ENCODE peak calls at places on chromosome 5, in nine cellular contexts. L, B, P, I, F, K, W, J and V are unnamed samples.

GRCh38 chr5:149932445-149933350 is 11.9 kb downstream of the PDE6A start:
- DNase-seq in K (peak), L (no peak), P (peak), J (no peak), B (no peak), I (no peak), W (no peak), F (no peak), V (no peak)

GRCh38 chr5:141651728-141652105 is 499 bp upstream of the FCHSD1 start:
- DNase-seq in P (no peak), K (no peak), I (no peak), J (no peak), W (no peak), F (no peak), L (no peak), B (no peak), V (no peak)

GRCh38 chr5:15807861-15808260 is 307.9 kb downstream of the FBXL7 start:
- DNase-seq in I (no peak), K (no peak), F (peak), W (no peak), P (no peak), J (no peak), B (no peak), L (no peak), V (no peak)

GRCh38 chr5:139426222-139426885 is 13.0 kb downstream of the DNAJC18 start:
- DNase-seq in L (no peak), I (no peak), P (no peak), B (no peak), F (no peak), K (no peak), J (no peak), W (no peak), V (no peak)

GRCh38 chr5:179121667-179122111 is 61.5 kb downstream of the ZNF354C start:
- DNase-seq in B (no peak), K (no peak), P (no peak), F (no peak), W (no peak), I (no peak), J (no peak), L (no peak), V (peak)

GRCh38 chr5:140340605-140341004 is 5.8 kb downstream of the HBEGF start:
- DNase-seq in B (no peak), L (no peak), W (no peak), K (no peak), F (no peak), P (no peak), I (no peak), J (no peak), V (no peak)

GRCh38 chr5:37370550-37370863 is 399 bp downstream of the NUP155 start:
- DNase-seq in F (no peak), B (no peak), J (no peak), K (no peak), W (no peak), L (no peak), P (no peak), I (no peak), V (no peak)

GRCh38 chr5:120516799-120517198 is 52.7 kb downstream of the PRR16 start:
- DNase-seq in K (no peak), B (no peak), L (no peak), W (no peak), P (no peak), J (no peak), I (no peak), F (no peak), V (no peak)

GRCh38 chr5:39073759-39074008 is 515 bp downstream of the RICTOR start:
- DNase-seq in B (no peak), P (peak), W (no peak), I (no peak), F (peak), J (no peak), K (peak), L (no peak), V (no peak)

GRCh38 chr5:122465086-122465485 is 153.0 kb downstream of the SNCAIP start:
- DNase-seq in L (no peak), W (no peak), B (no peak), K (no peak), J (no peak), P (no peak), F (no peak), I (no peak), V (no peak)

GRCh38 chr5:40073927-40074326 is 605.8 kb upstream of the PTGER4 start:
- DNase-seq in J (no peak), L (no peak), I (no peak), K (no peak), B (no peak), F (no peak), P (no peak), W (no peak), V (no peak)

GRCh38 chr5:133801955-133802751 is 166.3 kb downstream of the C5orf15 start:
- DNase-seq in W (no peak), I (no peak), B (no peak), P (no peak), F (peak), K (no peak), L (no peak), J (no peak), V (no peak)

GRCh38 chr5:115389074-115389798 is 92.8 kb upstream of the CCDC112 start:
- DNase-seq in B (no peak), F (no peak), K (no peak), W (no peak), P (peak), L (no peak), J (no peak), I (no peak), V (no peak)

GRCh38 chr5:68066277-68066955 is 149.1 kb upstream of the PIK3R1 start:
- DNase-seq in P (no peak), J (no peak), B (no peak), I (no peak), F (no peak), W (no peak), K (no peak), L (no peak), V (no peak)

GRCh38 chr5:159802661-159803060 is 113.6 kb upstream of the ADRA1B start:
- DNase-seq in I (no peak), J (no peak), F (no peak), P (no peak), W (no peak), K (no peak), B (no peak), L (no peak), V (no peak)

GRCh38 chr5:127013407-127013806 is 17.0 kb downstream of the MARCHF3 start:
- DNase-seq in J (no peak), I (no peak), L (no peak), F (no peak), B (no peak), W (no peak), P (no peak), K (no peak), V (no peak)

GRCh38 chr5:179166886-179167841 is 107.0 kb downstream of the ZNF354C start:
- DNase-seq in F (peak), B (peak), W (peak), J (peak), L (no peak), I (peak), K (peak), P (peak), V (no peak)

GRCh38 chr5:65243161-65243560 is 238.6 kb downstream of the ADAMTS6 start:
- DNase-seq in J (no peak), F (no peak), B (no peak), W (no peak), P (no peak), L (no peak), K (no peak), I (no peak), V (no peak)

GRCh38 chr5:691817-692529 is 1.2 kb downstream of the TPPP start:
- DNase-seq in I (no peak), W (no peak), L (no peak), P (no peak), J (no peak), B (no peak), K (no peak), F (no peak), V (no peak)

GRCh38 chr5:131795128-131795719 is 1.6 kb downstream of the FNIP1 start:
- DNase-seq in F (no peak), W (no peak), J (no peak), B (no peak), I (no peak), P (no peak), K (no peak), L (peak), V (no peak)

GRCh38 chr5:87872986-87873385 is 395.7 kb downstream of the TMEM161B start:
- DNase-seq in B (no peak), W (no peak), L (no peak), J (no peak), F (no peak), P (no peak), I (no peak), K (no peak), V (no peak)

GRCh38 chr5:91311697-91312501 is 71.2 kb downstream of the ARRDC3 start:
- DNase-seq in L (peak), I (peak), P (peak), F (peak), B (peak), J (peak), K (no peak), W (peak), V (peak)

GRCh38 chr5:91293131-91293530 is 90.0 kb downstream of the ARRDC3 start:
- DNase-seq in B (peak), J (peak), I (no peak), W (no peak), L (peak), P (no peak), K (no peak), F (no peak), V (no peak)

GRCh38 chr5:14075937-14076336 is 67.2 kb upstream of the TRIO start:
- DNase-seq in L (no peak), F (no peak), I (no peak), W (no peak), K (no peak), J (no peak), B (no peak), P (no peak), V (no peak)

GRCh38 chr5:88368201-88368600 is 99.6 kb upstream of the TMEM161B start:
- DNase-seq in K (no peak), J (no peak), P (no peak), B (no peak), W (no peak), I (no peak), L (no peak), F (no peak), V (no peak)

GRCh38 chr5:78903936-78904335 is 81.2 kb downstream of the ARSB start:
- DNase-seq in F (no peak), I (no peak), J (no peak), K (no peak), P (no peak), L (no peak), B (no peak), W (no peak), V (no peak)

GRCh38 chr5:95904827-95905226 is 56.8 kb downstream of the ELL2 start:
- DNase-seq in L (no peak), W (no peak), J (no peak), P (no peak), K (no peak), I (no peak), F (no peak), B (no peak), V (no peak)

GRCh38 chr5:95908799-95909198 is 52.9 kb downstream of the ELL2 start:
- DNase-seq in L (no peak), I (no peak), P (no peak), B (peak), W (no peak), F (no peak), J (no peak), K (no peak), V (no peak)

GRCh38 chr5:95910521-95910920 is 51.1 kb downstream of the ELL2 start:
- DNase-seq in L (no peak), I (no peak), F (no peak), B (no peak), P (no peak), W (no peak), K (no peak), J (no peak), V (no peak)

GRCh38 chr5:95907740-95908706 is 53.6 kb downstream of the ELL2 start:
- DNase-seq in K (no peak), W (no peak), I (no peak), J (no peak), L (no peak), F (no peak), P (no peak), B (no peak), V (no peak)

DNA sequence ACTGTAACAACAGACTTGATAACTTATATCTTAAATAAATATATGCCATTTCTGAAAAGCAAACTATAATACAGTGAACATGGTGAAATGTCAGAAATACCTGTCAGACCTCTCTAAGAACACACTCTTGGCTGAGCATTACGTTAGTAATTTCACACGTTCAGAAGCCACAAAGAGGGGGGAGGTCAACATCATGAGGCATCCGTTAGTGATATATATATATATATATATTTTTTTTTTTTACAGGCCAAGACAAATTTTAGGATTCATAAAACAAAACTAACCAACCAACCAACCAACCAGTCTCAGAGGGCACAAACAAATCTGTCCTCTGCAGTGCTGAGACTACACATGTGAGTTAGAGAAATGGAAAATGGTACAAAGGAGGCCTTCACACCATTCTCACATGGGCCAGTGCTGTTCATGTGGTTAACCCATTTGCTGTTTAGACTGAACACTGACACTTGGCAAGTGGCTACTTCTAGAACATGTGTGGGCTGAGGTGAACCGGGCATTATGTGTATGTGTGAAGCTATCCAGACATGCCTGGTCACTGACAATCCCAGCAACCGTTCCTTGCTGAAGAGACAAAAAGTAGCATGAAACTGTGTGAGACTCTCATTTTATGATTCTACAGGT is 54.5 kb downstream of the ELL2 start:
- DNase-seq in L (no peak), W (no peak), K (no peak), I (no peak), F (no peak), B (no peak), P (no peak), J (no peak), V (no peak)
- TF ChIP-seq CTCF in L (no peak), W (no peak), K (no peak), I (no peak), F (no peak), B (no peak), P (no peak), J (no peak), V (no peak)

DNA sequence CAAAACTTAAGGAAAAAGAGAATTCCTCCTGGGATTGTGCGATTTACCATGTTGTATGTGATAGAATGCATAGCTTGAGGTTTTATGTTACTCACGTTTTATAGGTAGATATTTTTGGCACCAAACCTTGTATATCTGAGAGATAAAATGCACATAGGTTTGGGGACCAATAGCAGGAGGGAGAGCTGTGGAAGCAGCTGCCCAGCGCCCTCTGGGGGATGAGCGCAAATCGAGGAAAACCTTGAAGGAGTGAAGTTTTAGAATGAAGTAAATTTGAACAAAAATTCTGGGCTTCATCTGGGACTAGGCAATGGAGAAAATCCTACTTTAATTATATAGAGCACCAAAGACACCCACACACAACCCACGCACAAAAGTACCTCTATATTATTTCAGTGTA is 197.0 kb downstream of the ADCY2 start:
- DNase-seq in I (no peak), K (peak), L (peak), P (no peak), J (peak), W (no peak), B (no peak), F (no peak), V (no peak)
- TF ChIP-seq CTCF in I (peak), K (no peak), L (peak), P (no peak), J (no peak), W (no peak), B (no peak), F (no peak), V (peak)

GRCh38 chr5:53201746-53202145 is 92.2 kb upstream of the MOCS2 start:
- DNase-seq in J (peak), P (no peak), L (no peak), W (no peak), B (no peak), I (no peak), K (no peak), F (no peak), V (no peak)
- TF ChIP-seq CTCF in J (peak), P (no peak), L (peak), W (no peak), B (no peak), I (peak), K (peak), F (no peak), V (peak)

GRCh38 chr5:156119692-156120091 is 207.3 kb upstream of the SGCD start:
- DNase-seq in L (no peak), K (no peak), I (no peak), W (no peak), J (no peak), F (no peak), P (no peak), B (no peak), V (no peak)
- TF ChIP-seq CTCF in L (no peak), K (no peak), I (no peak), W (no peak), J (no peak), F (no peak), P (no peak), B (no peak), V (no peak)

GRCh38 chr5:50666261-50667078 is at the start of gene PARP8:
- DNase-seq in J (peak), F (peak), W (peak), P (peak), I (peak), K (peak), B (peak), L (peak), V (peak)

GRCh38 chr5:50667079-50667652 is 729 bp downstream of the PARP8 start:
- DNase-seq in F (peak), W (peak), P (peak), J (peak), I (no peak), B (peak), K (peak), L (peak), V (no peak)

GRCh38 chr5:50663636-50664035 is 2.8 kb upstream of the PARP8 start:
- DNase-seq in P (no peak), B (no peak), L (no peak), J (no peak), W (peak), F (peak), K (no peak), I (no peak), V (no peak)

GRCh38 chr5:50665091-50665490 is 1.3 kb upstream of the PARP8 start:
- DNase-seq in P (no peak), J (no peak), I (no peak), F (no peak), L (no peak), W (no peak), K (no peak), B (no peak), V (no peak)

GRCh38 chr5:50667653-50668403 is 1.4 kb downstream of the PARP8 start:
- DNase-seq in L (peak), P (peak), J (peak), B (peak), I (peak), K (peak), W (peak), F (peak), V (peak)
- TF ChIP-seq CTCF in L (no peak), P (no peak), J (no peak), B (no peak), I (no peak), K (no peak), W (no peak), F (no peak), V (no peak)

GRCh38 chr5:76544268-76544926 is 78.8 kb downstream of the F2RL2 start:
- DNase-seq in I (no peak), W (peak), K (peak), F (no peak), J (peak), L (peak), B (peak), P (no peak), V (no peak)
- TF ChIP-seq CTCF in I (peak), W (peak), K (peak), F (peak), J (peak), L (peak), B (peak), P (peak), V (peak)

GRCh38 chr5:107577551-107577950 is 93.2 kb downstream of the EFNA5 start:
- DNase-seq in F (no peak), K (no peak), I (no peak), J (no peak), B (no peak), W (no peak), L (no peak), P (no peak), V (no peak)
- TF ChIP-seq CTCF in F (no peak), K (no peak), I (no peak), J (no peak), B (no peak), W (no peak), L (no peak), P (no peak), V (no peak)